ENCODE peak calls at places on chromosomes 2 and 18, in six cellular contexts. One of them, this sample, is unnamed.
A peak's percentile ranks its signal among the peaks of the same experiment; 100 is the strongest.

GRCh38 chr2:57981369-57981768 is 65.2 kb upstream of the VRK2 start:
- DNase-seq in testis: no peak
- DNase-seq in hepatocyte: no peak
- DNase-seq in GM23248: peak; percentile 84
- DNase-seq in PC-9: peak; percentile 41
- DNase-seq in aorta: no peak
- DNase-seq in this sample: no peak

GRCh38 chr2:28753043-28753683 is 1.5 kb downstream of the PPP1CB start:
- DNase-seq in testis: peak; percentile 82
- DNase-seq in hepatocyte: peak; percentile 89
- DNase-seq in GM23248: peak; percentile 81
- DNase-seq in PC-9: peak; percentile 77
- DNase-seq in aorta: peak; percentile 54
- DNase-seq in this sample: peak; percentile 75

GRCh38 chr2:236724200-236724599 is 154.6 kb downstream of the ACKR3 start:
- DNase-seq in testis: no peak
- DNase-seq in hepatocyte: no peak
- DNase-seq in GM23248: no peak
- DNase-seq in PC-9: no peak
- DNase-seq in aorta: no peak
- DNase-seq in this sample: no peak

GRCh38 chr2:105518897-105519296 is 120.0 kb upstream of the FHL2 start:
- DNase-seq in testis: no peak
- DNase-seq in hepatocyte: no peak
- DNase-seq in GM23248: no peak
- DNase-seq in PC-9: no peak
- DNase-seq in aorta: no peak
- DNase-seq in this sample: no peak

GRCh38 chr2:190413421-190413820 is 5.3 kb downstream of the MFSD6 start:
- DNase-seq in testis: no peak
- DNase-seq in hepatocyte: no peak
- DNase-seq in GM23248: no peak
- DNase-seq in PC-9: no peak
- DNase-seq in aorta: no peak
- DNase-seq in this sample: no peak

GRCh38 chr2:43507137-43507536 is 88.7 kb downstream of the THADA start:
- DNase-seq in testis: no peak
- DNase-seq in hepatocyte: no peak
- DNase-seq in GM23248: peak; percentile 18
- DNase-seq in PC-9: no peak
- DNase-seq in aorta: no peak
- DNase-seq in this sample: no peak

GRCh38 chr2:38771632-38772031 is 6.4 kb upstream of the GEMIN6 start:
- DNase-seq in testis: no peak
- DNase-seq in hepatocyte: no peak
- DNase-seq in GM23248: peak; percentile 65
- DNase-seq in PC-9: peak; percentile 74
- DNase-seq in aorta: no peak
- DNase-seq in this sample: no peak

GRCh38 chr2:82498777-82499443 is 1960.2 kb downstream of the SUCLG1 start:
- DNase-seq in testis: no peak
- DNase-seq in hepatocyte: no peak
- DNase-seq in GM23248: no peak
- DNase-seq in PC-9: no peak
- DNase-seq in aorta: no peak
- DNase-seq in this sample: no peak

GRCh38 chr2:126656311-126657145 is 570 bp downstream of the GYPC start:
- DNase-seq in testis: peak; percentile 20
- DNase-seq in hepatocyte: peak; percentile 58
- DNase-seq in GM23248: peak; percentile 70
- DNase-seq in PC-9: no peak
- DNase-seq in aorta: peak; percentile 70
- DNase-seq in this sample: peak; percentile 32

GRCh38 chr2:233436191-233436581 is 81.9 kb downstream of the DGKD start:
- DNase-seq in testis: peak; percentile 10
- DNase-seq in hepatocyte: no peak
- DNase-seq in GM23248: no peak
- DNase-seq in PC-9: no peak
- DNase-seq in aorta: no peak
- DNase-seq in this sample: no peak

DNA sequence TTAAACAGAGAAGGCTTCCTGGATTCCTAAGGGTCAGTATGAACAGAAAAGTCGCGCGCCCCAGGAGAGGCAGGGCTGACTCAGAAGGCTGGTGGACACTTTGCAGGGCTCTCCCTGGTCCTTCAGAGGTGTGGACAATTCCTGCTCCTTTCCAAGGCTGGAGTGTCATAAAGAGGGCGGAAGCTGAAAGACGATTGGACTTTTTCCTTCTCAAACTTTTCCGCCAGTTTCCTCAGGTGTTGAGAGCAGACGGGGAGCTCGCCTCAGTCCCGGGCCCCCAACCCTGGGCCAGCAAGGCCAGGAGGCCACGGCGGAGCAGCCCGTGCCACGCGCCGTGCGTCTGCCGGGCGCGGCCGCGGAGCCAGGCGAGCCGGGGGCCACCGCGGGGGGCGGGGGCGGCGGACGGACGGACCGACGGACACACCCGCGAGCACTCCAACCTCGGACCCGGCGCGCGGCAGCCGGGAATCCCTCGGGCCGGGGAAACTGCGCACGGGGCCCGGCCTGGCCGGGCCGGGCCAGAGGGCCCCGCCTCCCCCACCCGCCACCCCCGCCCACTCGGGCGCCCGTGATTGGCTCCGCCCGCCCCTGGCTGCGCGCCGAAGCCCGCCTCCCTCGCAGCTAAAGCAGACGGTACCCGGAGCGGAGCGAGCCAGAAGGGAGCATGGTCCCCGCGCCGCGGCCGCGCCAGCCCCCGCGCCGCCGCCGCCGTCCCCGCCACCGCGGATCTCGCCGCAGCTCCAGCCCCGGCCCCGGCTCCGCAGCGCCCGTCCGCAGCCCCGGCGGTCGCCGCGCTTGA is at the start of gene KLHL29:
- DNase-seq in testis: peak; percentile 89
- DNase-seq in hepatocyte: peak; percentile 86
- DNase-seq in GM23248: peak; percentile 90
- DNase-seq in PC-9: peak; percentile 70
- DNase-seq in aorta: peak; percentile 90
- DNase-seq in this sample: peak; percentile 87
- H3K27me3 ChIP-seq in testis: no peaks in the 10 kb centered on the region
- H3K27me3 ChIP-seq in hepatocyte: peaks cover 56% of the 10 kb centered on the region
- H3K27me3 ChIP-seq in GM23248: no peaks in the 10 kb centered on the region
- H3K27me3 ChIP-seq in PC-9: no peaks in the 10 kb centered on the region
- H3K27me3 ChIP-seq in aorta: no peaks in the 10 kb centered on the region
- H3K27me3 ChIP-seq in this sample: no peaks in the 10 kb centered on the region

DNA sequence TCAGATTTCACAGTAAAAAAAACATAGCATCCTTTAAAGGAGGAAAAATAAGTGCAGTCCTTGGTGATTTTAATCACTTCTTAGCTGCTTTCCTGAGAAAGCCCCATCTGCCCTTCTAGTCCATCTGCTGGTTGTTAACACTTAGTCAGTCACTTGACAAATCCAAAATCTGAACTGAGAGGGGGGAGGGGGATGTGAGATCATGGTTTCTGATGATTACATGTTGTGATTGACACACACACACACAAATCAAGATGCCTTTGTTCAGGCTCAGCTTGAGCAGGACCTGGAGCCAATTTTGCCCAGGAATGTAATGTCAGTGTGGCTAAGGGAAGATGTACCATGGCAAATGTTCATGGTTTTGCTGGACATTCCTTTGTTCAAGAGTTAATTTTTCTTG is 408.4 kb downstream of the PIK3C3 start:
- DNase-seq in testis: no peak
- DNase-seq in hepatocyte: no peak
- DNase-seq in GM23248: no peak
- DNase-seq in PC-9: no peak
- DNase-seq in aorta: no peak
- DNase-seq in this sample: no peak
- H3K36me3 ChIP-seq in testis: no peaks in the 10 kb centered on the region
- H3K36me3 ChIP-seq in hepatocyte: no peaks in the 10 kb centered on the region
- H3K36me3 ChIP-seq in GM23248: no peaks in the 10 kb centered on the region
- H3K36me3 ChIP-seq in PC-9: no peaks in the 10 kb centered on the region
- H3K36me3 ChIP-seq in aorta: no peaks in the 10 kb centered on the region
- H3K36me3 ChIP-seq in this sample: no peaks in the 10 kb centered on the region

GRCh38 chr2:110726285-110726684 is 6.1 kb upstream of the ACOXL start:
- DNase-seq in testis: no peak
- DNase-seq in hepatocyte: no peak
- DNase-seq in GM23248: no peak
- DNase-seq in PC-9: no peak
- DNase-seq in aorta: no peak
- DNase-seq in this sample: no peak

GRCh38 chr2:110725370-110725769 is 7.0 kb upstream of the ACOXL start:
- DNase-seq in testis: no peak
- DNase-seq in hepatocyte: no peak
- DNase-seq in GM23248: no peak
- DNase-seq in PC-9: no peak
- DNase-seq in aorta: no peak
- DNase-seq in this sample: no peak

GRCh38 chr2:110724820-110725219 is 7.6 kb upstream of the ACOXL start:
- DNase-seq in testis: no peak
- DNase-seq in hepatocyte: no peak
- DNase-seq in GM23248: no peak
- DNase-seq in PC-9: no peak
- DNase-seq in aorta: no peak
- DNase-seq in this sample: no peak

GRCh38 chr2:110727923-110728322 is 4.5 kb upstream of the ACOXL start:
- DNase-seq in testis: no peak
- DNase-seq in hepatocyte: no peak
- DNase-seq in GM23248: no peak
- DNase-seq in PC-9: no peak
- DNase-seq in aorta: no peak
- DNase-seq in this sample: no peak

DNA sequence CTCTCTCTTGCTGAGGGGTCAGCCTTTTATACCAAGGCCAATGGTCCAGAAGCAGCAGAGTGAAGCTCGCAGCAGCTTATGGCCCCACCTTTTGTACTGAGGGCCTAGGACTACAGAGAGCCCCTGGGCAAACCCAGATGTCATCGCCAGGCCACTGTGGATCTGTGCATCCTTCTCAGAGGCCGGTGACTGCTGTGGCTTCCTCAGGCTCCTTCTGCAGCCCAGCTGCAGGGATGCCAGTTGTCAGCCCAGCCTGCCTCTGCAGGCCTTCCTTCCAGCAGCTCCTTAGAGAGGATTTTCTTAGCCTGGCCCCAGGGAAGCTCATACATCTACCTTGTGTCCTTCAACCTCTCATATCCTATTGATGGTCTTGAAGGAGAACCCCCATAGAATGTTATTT is 6.5 kb upstream of the ACOXL start:
- DNase-seq in testis: no peak
- DNase-seq in hepatocyte: no peak
- DNase-seq in GM23248: no peak
- DNase-seq in PC-9: no peak
- DNase-seq in aorta: no peak
- DNase-seq in this sample: no peak
- H3K27me3 ChIP-seq in testis: no peaks in the 10 kb centered on the region
- H3K27me3 ChIP-seq in hepatocyte: peaks cover 30% of the 10 kb centered on the region
- H3K27me3 ChIP-seq in GM23248: peaks cover 73% of the 10 kb centered on the region
- H3K27me3 ChIP-seq in PC-9: no peaks in the 10 kb centered on the region
- H3K27me3 ChIP-seq in aorta: no peaks in the 10 kb centered on the region
- H3K27me3 ChIP-seq in this sample: no peaks in the 10 kb centered on the region

GRCh38 chr2:23867449-23867848 is 59.5 kb downstream of the ATAD2B start:
- DNase-seq in testis: no peak
- DNase-seq in hepatocyte: no peak
- DNase-seq in GM23248: no peak
- DNase-seq in PC-9: no peak
- DNase-seq in aorta: no peak
- DNase-seq in this sample: no peak
- H3K36me3 ChIP-seq in testis: no peaks in the 10 kb centered on the region
- H3K36me3 ChIP-seq in hepatocyte: no peaks in the 10 kb centered on the region
- H3K36me3 ChIP-seq in GM23248: peaks cover 27% of the 10 kb centered on the region
- H3K36me3 ChIP-seq in PC-9: peaks cover 5% of the 10 kb centered on the region
- H3K36me3 ChIP-seq in aorta: peaks cover 5% of the 10 kb centered on the region
- H3K36me3 ChIP-seq in this sample: no peaks in the 10 kb centered on the region

GRCh38 chr2:71938659-71939587 is 208.7 kb downstream of the CYP26B1 start:
- DNase-seq in testis: no peak
- DNase-seq in hepatocyte: no peak
- DNase-seq in GM23248: no peak
- DNase-seq in PC-9: no peak
- DNase-seq in aorta: no peak
- DNase-seq in this sample: no peak

GRCh38 chr2:71937401-71937800 is 210.3 kb downstream of the CYP26B1 start:
- DNase-seq in testis: no peak
- DNase-seq in hepatocyte: no peak
- DNase-seq in GM23248: no peak
- DNase-seq in PC-9: no peak
- DNase-seq in aorta: no peak
- DNase-seq in this sample: no peak

GRCh38 chr2:71936076-71937030 is 211.3 kb downstream of the CYP26B1 start:
- DNase-seq in testis: no peak
- DNase-seq in hepatocyte: no peak
- DNase-seq in GM23248: no peak
- DNase-seq in PC-9: no peak
- DNase-seq in aorta: no peak
- DNase-seq in this sample: no peak

GRCh38 chr2:71939588-71940535 is 207.8 kb downstream of the CYP26B1 start:
- DNase-seq in testis: no peak
- DNase-seq in hepatocyte: no peak
- DNase-seq in GM23248: no peak
- DNase-seq in PC-9: no peak
- DNase-seq in aorta: peak; percentile 60
- DNase-seq in this sample: no peak

GRCh38 chr2:71938108-71938507 is 209.6 kb downstream of the CYP26B1 start:
- DNase-seq in testis: no peak
- DNase-seq in hepatocyte: no peak
- DNase-seq in GM23248: no peak
- DNase-seq in PC-9: no peak
- DNase-seq in aorta: no peak
- DNase-seq in this sample: no peak
- H3K27me3 ChIP-seq in testis: no peaks in the 10 kb centered on the region
- H3K27me3 ChIP-seq in hepatocyte: no peaks in the 10 kb centered on the region
- H3K27me3 ChIP-seq in GM23248: no peaks in the 10 kb centered on the region
- H3K27me3 ChIP-seq in PC-9: no peaks in the 10 kb centered on the region
- H3K27me3 ChIP-seq in aorta: no peaks in the 10 kb centered on the region
- H3K27me3 ChIP-seq in this sample: no peaks in the 10 kb centered on the region

GRCh38 chr18:7261199-7261598 is 30.3 kb downstream of the LRRC30 start:
- DNase-seq in testis: no peak
- DNase-seq in hepatocyte: no peak
- DNase-seq in GM23248: no peak
- DNase-seq in PC-9: no peak
- DNase-seq in aorta: no peak
- DNase-seq in this sample: no peak
- H3K36me3 ChIP-seq in testis: no peaks in the 10 kb centered on the region
- H3K36me3 ChIP-seq in hepatocyte: no peaks in the 10 kb centered on the region
- H3K36me3 ChIP-seq in GM23248: no peaks in the 10 kb centered on the region
- H3K36me3 ChIP-seq in PC-9: no peaks in the 10 kb centered on the region
- H3K36me3 ChIP-seq in aorta: no peaks in the 10 kb centered on the region
- H3K36me3 ChIP-seq in this sample: no peaks in the 10 kb centered on the region

GRCh38 chr2:184599875-184600227 is 1.5 kb downstream of the ZNF804A start:
- DNase-seq in testis: no peak
- DNase-seq in hepatocyte: no peak
- DNase-seq in GM23248: peak; percentile 47
- DNase-seq in PC-9: no peak
- DNase-seq in aorta: no peak
- DNase-seq in this sample: no peak
- H3K27me3 ChIP-seq in testis: no peaks in the 10 kb centered on the region
- H3K27me3 ChIP-seq in hepatocyte: peaks cover 34% of the 10 kb centered on the region
- H3K27me3 ChIP-seq in GM23248: no peaks in the 10 kb centered on the region
- H3K27me3 ChIP-seq in PC-9: no peaks in the 10 kb centered on the region
- H3K27me3 ChIP-seq in aorta: no peaks in the 10 kb centered on the region
- H3K27me3 ChIP-seq in this sample: no peaks in the 10 kb centered on the region

DNA sequence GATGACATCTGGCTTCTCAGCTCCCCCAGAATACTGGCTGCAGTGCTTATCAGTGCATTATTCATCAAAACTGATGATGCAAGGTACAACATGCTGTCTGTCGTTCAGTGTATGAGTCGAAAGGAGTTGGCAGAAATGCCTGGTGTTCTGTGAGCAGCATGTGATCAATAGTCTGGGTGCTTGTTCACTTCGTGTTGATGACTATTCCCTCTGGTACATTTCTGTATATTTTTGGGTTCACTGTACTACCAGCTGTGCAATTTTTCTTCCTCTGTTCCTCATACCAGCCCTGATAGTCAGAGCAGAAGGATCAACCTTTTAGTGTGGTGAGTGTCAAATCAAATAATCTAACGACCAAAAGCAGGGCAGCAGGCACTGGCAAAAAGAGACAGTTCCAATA is 59.0 kb upstream of the KLHL14 start:
- DNase-seq in testis: no peak
- DNase-seq in hepatocyte: no peak
- DNase-seq in GM23248: no peak
- DNase-seq in PC-9: no peak
- DNase-seq in aorta: no peak
- DNase-seq in this sample: no peak
- H3K36me3 ChIP-seq in testis: no peaks in the 10 kb centered on the region
- H3K36me3 ChIP-seq in hepatocyte: no peaks in the 10 kb centered on the region
- H3K36me3 ChIP-seq in GM23248: no peaks in the 10 kb centered on the region
- H3K36me3 ChIP-seq in PC-9: no peaks in the 10 kb centered on the region
- H3K36me3 ChIP-seq in aorta: no peaks in the 10 kb centered on the region
- H3K36me3 ChIP-seq in this sample: no peaks in the 10 kb centered on the region

This sample was measured in uterus.